ENCODE peak calls at places on chromosomes 11 and 22, in nine cellular contexts. H is HCT116; N is lower lobe of right lung; Q is lung; S is iPS DF 6.9; Y is heart left ventricle; U is thoracic aorta; T is CD8-positive, alpha-beta T cell; O is uterus. G is an unnamed sample. For H3K36me3, the result is how much of the 10 kb centered on the place peaks cover.

GRCh38 chr22:38398609-38399401 is 56.2 kb downstream of the KCNJ4 start:
- DNase-seq in H (no peak), N (peak), Q (peak), S (no peak), Y (peak), U (peak), T (peak), O (peak), G (peak)

GRCh38 chr11:63903884-63904283 is 13.1 kb downstream of the RCOR2 start:
- DNase-seq in H (no peak), N (no peak), Q (no peak), S (no peak), Y (no peak), U (no peak), T (no peak), O (no peak), G (no peak)

GRCh38 chr11:78343303-78343702 is 74.3 kb downstream of the GAB2 start:
- DNase-seq in H (no peak), N (no peak), Q (no peak), S (no peak), Y (no peak), U (no peak), T (no peak), O (no peak), G (no peak)

GRCh38 chr11:118660646-118661424 is 18.6 kb downstream of the TREH start:
- DNase-seq in H (no peak), N (no peak), Q (no peak), S (no peak), Y (no peak), U (no peak), T (no peak), O (no peak), G (no peak)

GRCh38 chr11:26834601-26835000 is 112.7 kb upstream of the SLC5A12 start:
- DNase-seq in H (no peak), N (no peak), Q (no peak), S (no peak), Y (no peak), U (no peak), T (no peak), O (no peak), G (no peak)

GRCh38 chr11:68038226-68038717 is 553 bp upstream of the TCIRG1 start:
- DNase-seq in H (no peak), N (peak), Q (no peak), S (no peak), Y (peak), U (no peak), T (no peak), O (peak), G (no peak)

GRCh38 chr22:30286813-30287625 is 2.3 kb downstream of the CASTOR1 start:
- DNase-seq in H (no peak), N (peak), Q (peak), S (no peak), Y (no peak), U (no peak), T (peak), O (peak), G (peak)

GRCh38 chr22:45548991-45549736 is 46.5 kb downstream of the FBLN1 start:
- DNase-seq in H (peak), N (no peak), Q (no peak), S (no peak), Y (peak), U (peak), T (no peak), O (peak), G (no peak)

GRCh38 chr11:23696712-23697111 is 800.1 kb upstream of the LUZP2 start:
- DNase-seq in H (no peak), N (no peak), Q (no peak), S (no peak), Y (no peak), U (no peak), T (no peak), O (no peak), G (no peak)

GRCh38 chr11:111938687-111939160 is 1.6 kb downstream of the DIXDC1 start:
- DNase-seq in H (no peak), N (no peak), Q (no peak), S (no peak), Y (no peak), U (no peak), T (no peak), O (no peak), G (no peak)

GRCh38 chr11:727859-728748 is 19.2 kb upstream of the TALDO1 start:
- DNase-seq in H (peak), N (peak), Q (peak), S (no peak), Y (peak), U (peak), T (peak), O (peak), G (peak)

GRCh38 chr11:44573333-44573732 is 7.9 kb downstream of the CD82 start:
- DNase-seq in H (no peak), N (no peak), Q (no peak), S (no peak), Y (no peak), U (no peak), T (no peak), O (no peak), G (no peak)

GRCh38 chr11:2653930-2654739 is 45.7 kb downstream of the KCNQ1OT1 start:
- DNase-seq in H (no peak), N (no peak), Q (no peak), S (no peak), Y (no peak), U (no peak), T (no peak), O (no peak), G (no peak)

GRCh38 chr11:12150831-12151382 is 40.5 kb downstream of the MICAL2 start:
- DNase-seq in H (no peak), N (no peak), Q (no peak), S (no peak), Y (no peak), U (no peak), T (no peak), O (no peak), G (no peak)

GRCh38 chr11:995058-995751 is 41.3 kb downstream of the MUC6 start:
- DNase-seq in H (no peak), N (no peak), Q (no peak), S (no peak), Y (no peak), U (no peak), T (no peak), O (no peak), G (no peak)

GRCh38 chr11:29183301-29183700 is 833.5 kb downstream of the KCNA4 start:
- DNase-seq in H (no peak), N (no peak), Q (no peak), S (no peak), Y (no peak), U (no peak), T (no peak), O (no peak), G (no peak)

GRCh38 chr22:47836957-47837356 is 1074.5 kb downstream of the TBC1D22A start:
- DNase-seq in H (no peak), N (no peak), Q (no peak), S (no peak), Y (no peak), U (no peak), T (no peak), O (no peak), G (no peak)

GRCh38 chr11:71999360-71999759 is 651 bp downstream of the IL18BP start:
- DNase-seq in H (no peak), N (no peak), Q (no peak), S (no peak), Y (no peak), U (no peak), T (no peak), O (peak), G (no peak)

GRCh38 chr11:128406365-128406706 is 181.0 kb downstream of the ETS1 start:
- DNase-seq in H (no peak), N (no peak), Q (no peak), S (no peak), Y (no peak), U (no peak), T (no peak), O (no peak), G (no peak)

GRCh38 chr11:67117667-67118058 is 1.4 kb upstream of the KDM2A start:
- DNase-seq in H (no peak), N (peak), Q (no peak), S (no peak), Y (peak), U (no peak), T (peak), O (peak), G (peak)

GRCh38 chr11:31803813-31804438 is 7.2 kb downstream of the PAX6 start:
- DNase-seq in H (no peak), N (no peak), Q (no peak), S (no peak), Y (no peak), U (no peak), T (no peak), O (no peak), G (no peak)

GRCh38 chr11:22459053-22459452 is 120.9 kb downstream of the SLC17A6 start:
- DNase-seq in H (no peak), N (no peak), Q (no peak), S (no peak), Y (no peak), U (no peak), T (no peak), O (no peak), G (no peak)

GRCh38 chr11:19524171-19524671 is 188.4 kb upstream of the NAV2 start:
- DNase-seq in H (no peak), N (no peak), Q (no peak), S (no peak), Y (no peak), U (no peak), T (no peak), O (no peak), G (no peak)

GRCh38 chr22:17430298-17430900 is 61.1 kb downstream of the CECR2 start:
- DNase-seq in H (no peak), N (no peak), Q (no peak), S (no peak), Y (no peak), U (no peak), T (no peak), O (peak), G (no peak)

GRCh38 chr11:72706579-72706978 is 32.4 kb upstream of the PDE2A start:
- DNase-seq in H (no peak), N (no peak), Q (no peak), S (no peak), Y (no peak), U (no peak), T (no peak), O (no peak), G (no peak)

GRCh38 chr22:42262964-42263363 is 7.5 kb downstream of the TCF20 start:
- DNase-seq in H (no peak), N (no peak), Q (no peak), S (no peak), Y (no peak), U (no peak), T (no peak), O (no peak), G (no peak)

GRCh38 chr11:27699242-27699925 is 871 bp downstream of the BDNF start:
- DNase-seq in H (no peak), N (no peak), Q (no peak), S (no peak), Y (no peak), U (no peak), T (no peak), O (no peak), G (no peak)

GRCh38 chr22:38927033-38927789 is 30.2 kb upstream of the APOBEC3A start:
- DNase-seq in H (peak), N (peak), Q (peak), S (peak), Y (peak), U (peak), T (peak), O (peak), G (no peak)

GRCh38 chr11:123549901-123550619 is 104.4 kb downstream of the SCN3B start:
- DNase-seq in H (no peak), N (no peak), Q (no peak), S (no peak), Y (no peak), U (no peak), T (no peak), O (no peak), G (no peak)

GRCh38 chr22:30332994-30333706 is 6.4 kb upstream of the TBC1D10A start:
- DNase-seq in H (no peak), N (no peak), Q (no peak), S (no peak), Y (no peak), U (no peak), T (no peak), O (no peak), G (no peak)

GRCh38 chr11:71489311-71490043 is 36.5 kb downstream of the NADSYN1 start:
- DNase-seq in H (no peak), N (no peak), Q (no peak), S (no peak), Y (no peak), U (no peak), T (no peak), O (no peak), G (no peak)

GRCh38 chr22:38429460-38430128 is 25.4 kb downstream of the KCNJ4 start:
- DNase-seq in H (no peak), N (no peak), Q (no peak), S (no peak), Y (no peak), U (no peak), T (no peak), O (no peak), G (no peak)

GRCh38 chr11:8747173-8747572 is 64.6 kb downstream of the RPL27A start:
- DNase-seq in H (no peak), N (no peak), Q (no peak), S (no peak), Y (no peak), U (no peak), T (no peak), O (no peak), G (no peak)
- H3K36me3 ChIP-seq in H (under half), N (under half), Q (under half), S (under half), Y (under half), U (under half), T (under half), O (under half), G (under half)

DNA sequence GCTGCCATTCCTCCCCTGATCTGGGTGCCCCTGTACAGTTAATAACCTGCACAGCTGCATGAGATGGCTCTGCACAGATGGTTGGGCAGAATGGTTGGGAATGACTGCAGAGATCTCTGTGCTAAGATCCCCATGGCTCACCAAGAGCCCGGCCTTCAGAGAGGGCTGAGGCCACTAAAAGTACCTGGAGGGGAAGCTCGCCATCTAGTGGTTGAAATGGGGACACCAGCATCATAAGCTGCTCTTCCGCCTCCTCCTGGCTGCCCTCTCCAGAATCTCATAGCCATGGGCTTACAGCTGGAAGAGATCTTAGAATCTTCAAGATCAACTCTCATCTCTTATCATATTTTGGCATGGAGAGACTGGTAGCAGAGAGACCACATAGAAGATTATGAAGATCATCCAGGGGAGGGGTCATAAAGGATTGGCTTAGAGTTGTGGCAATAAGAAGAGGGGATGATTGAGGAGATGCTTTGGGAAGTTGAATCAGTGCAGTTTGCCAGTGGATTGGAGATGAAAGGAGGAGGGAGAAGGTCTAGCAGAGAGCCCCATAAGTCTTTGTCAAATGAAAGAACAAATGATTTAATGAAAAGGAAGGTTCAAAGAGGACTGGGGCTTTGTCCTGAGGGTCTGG is 22.0 kb upstream of the TLCD5 start:
- DNase-seq in H (peak), N (no peak), Q (peak), S (no peak), Y (peak), U (no peak), T (peak), O (peak), G (peak)
- H3K27ac ChIP-seq in H (no peak), N (peak), Q (peak), S (no peak), Y (no peak), U (no peak), T (no peak), O (no peak), G (no peak)

GRCh38 chr22:26714971-26715370 is 57.6 kb downstream of the MIAT start:
- DNase-seq in H (no peak), N (no peak), Q (no peak), S (no peak), Y (no peak), U (no peak), T (no peak), O (no peak), G (no peak)
- H3K4me3 ChIP-seq in H (no peak), N (no peak), Q (no peak), S (no peak), Y (no peak), U (no peak), T (no peak), O (no peak), G (no peak)

GRCh38 chr11:105268404-105269062 is 129.0 kb upstream of the CARD18 start:
- DNase-seq in H (no peak), N (no peak), Q (no peak), S (no peak), Y (no peak), U (no peak), T (no peak), O (no peak), G (no peak)

GRCh38 chr11:105269862-105270261 is 130.3 kb upstream of the CARD18 start:
- DNase-seq in H (no peak), N (no peak), Q (no peak), S (no peak), Y (no peak), U (no peak), T (no peak), O (no peak), G (no peak)

GRCh38 chr11:105265859-105266258 is 126.3 kb upstream of the CARD18 start:
- DNase-seq in H (no peak), N (no peak), Q (no peak), S (no peak), Y (no peak), U (no peak), T (no peak), O (no peak), G (no peak)
- H3K36me3 ChIP-seq in H (under half), N (under half), Q (under half), S (under half), Y (under half), U (under half), T (under half), O (under half), G (under half)

GRCh38 chr11:65558002-65558784 is at the start of gene LTBP3:
- DNase-seq in H (no peak), N (peak), Q (peak), S (no peak), Y (peak), U (peak), T (no peak), O (peak), G (no peak)
- H3K27ac ChIP-seq in H (peak), N (peak), Q (peak), S (no peak), Y (peak), U (peak), T (peak), O (peak), G (peak)